ENCODE peak calls at places on chromosomes 5 and 9, in nine cellular contexts. N is breast epithelium, K is body of pancreas, B is esophagus squamous epithelium, J is cardiac muscle cell, T is K562, P is IMR-90, R is SK-N-SH, V is psoas muscle. F is an unnamed sample. For H3K4me1, the result is how much of the 10 kb centered on the place peaks cover.

GRCh38 chr9:135928074-135928730 is 20.9 kb upstream of the CAMSAP1 start:
- DNase-seq in N (no peak), K (no peak), B (no peak), J (no peak), T (no peak), P (no peak), R (no peak), V (no peak), F (no peak)

GRCh38 chr9:130973686-130974281 is 34.7 kb upstream of the FIBCD1 start:
- DNase-seq in N (no peak), K (no peak), B (no peak), J (no peak), T (peak), P (no peak), R (no peak), V (no peak), F (no peak)

GRCh38 chr9:92535940-92536850 is at the start of gene ECM2:
- DNase-seq in N (no peak), K (no peak), B (no peak), J (peak), T (no peak), P (peak), R (no peak), V (no peak), F (no peak)

GRCh38 chr9:93043122-93043521 is 15.4 kb upstream of the SUSD3 start:
- DNase-seq in N (no peak), K (no peak), B (no peak), J (no peak), T (no peak), P (no peak), R (no peak), V (no peak), F (no peak)

GRCh38 chr5:77015938-77016569 is 14.2 kb upstream of the AGGF1 start:
- DNase-seq in N (no peak), K (no peak), B (no peak), J (peak), T (no peak), P (peak), R (no peak), V (no peak), F (peak)

GRCh38 chr5:74363603-74364205 is 276.8 kb downstream of the ENC1 start:
- DNase-seq in N (no peak), K (no peak), B (no peak), J (no peak), T (no peak), P (no peak), R (no peak), V (no peak), F (no peak)

GRCh38 chr5:149133795-149134777 is 7.2 kb upstream of the ABLIM3 start:
- DNase-seq in N (no peak), K (peak), B (no peak), J (peak), T (peak), P (peak), R (no peak), V (peak), F (peak)

GRCh38 chr5:111353035-111353434 is 128.9 kb downstream of the CAMK4 start:
- DNase-seq in N (no peak), K (no peak), B (no peak), J (no peak), T (no peak), P (peak), R (no peak), V (no peak), F (no peak)

GRCh38 chr9:130137870-130138653 is 34.1 kb upstream of the NCS1 start:
- DNase-seq in N (no peak), K (peak), B (no peak), J (peak), T (peak), P (peak), R (no peak), V (peak), F (peak)

GRCh38 chr5:178236685-178237084 is 4.1 kb upstream of the PHYKPL start:
- DNase-seq in N (peak), K (peak), B (no peak), J (no peak), T (no peak), P (no peak), R (no peak), V (peak), F (no peak)

GRCh38 chr9:98037362-98037761 is 19.2 kb upstream of the NANS start:
- DNase-seq in N (no peak), K (no peak), B (no peak), J (peak), T (no peak), P (peak), R (no peak), V (peak), F (no peak)

GRCh38 chr9:129097671-129098306 is 12.8 kb downstream of the CRAT start:
- DNase-seq in N (no peak), K (no peak), B (no peak), J (no peak), T (no peak), P (no peak), R (no peak), V (no peak), F (no peak)

GRCh38 chr9:87445646-87446045 is 52.0 kb upstream of the DAPK1 start:
- DNase-seq in N (no peak), K (peak), B (no peak), J (peak), T (peak), P (peak), R (no peak), V (no peak), F (no peak)

GRCh38 chr9:19998153-19998552 is 209.3 kb upstream of the SLC24A2 start:
- DNase-seq in N (no peak), K (no peak), B (no peak), J (peak), T (no peak), P (peak), R (no peak), V (no peak), F (no peak)

GRCh38 chr5:180209137-180209581 is at the start of gene RASGEF1C:
- DNase-seq in N (no peak), K (peak), B (no peak), J (peak), T (peak), P (peak), R (peak), V (peak), F (no peak)

GRCh38 chr9:124940521-124940893 is 376 bp downstream of the GOLGA1 start:
- DNase-seq in N (peak), K (no peak), B (peak), J (peak), T (no peak), P (no peak), R (no peak), V (no peak), F (no peak)

GRCh38 chr5:154038241-154038603 is 488 bp downstream of the FAM114A2 start:
- DNase-seq in N (no peak), K (peak), B (no peak), J (no peak), T (peak), P (no peak), R (peak), V (no peak), F (no peak)

GRCh38 chr9:86983260-86984255 is 36.3 kb upstream of the GAS1 start:
- DNase-seq in N (no peak), K (peak), B (no peak), J (peak), T (no peak), P (peak), R (no peak), V (peak), F (peak)

GRCh38 chr9:133429641-133430161 is 7.5 kb downstream of the ADAMTS13 start:
- DNase-seq in N (no peak), K (peak), B (no peak), J (peak), T (peak), P (peak), R (peak), V (no peak), F (no peak)

GRCh38 chr5:108876451-108876850 is 128.8 kb downstream of the FER start:
- DNase-seq in N (no peak), K (no peak), B (no peak), J (no peak), T (no peak), P (no peak), R (no peak), V (no peak), F (no peak)

GRCh38 chr9:96089425-96089824 is 212.6 kb downstream of the HSD17B3 start:
- DNase-seq in N (no peak), K (no peak), B (no peak), J (no peak), T (no peak), P (no peak), R (no peak), V (no peak), F (no peak)

GRCh38 chr9:119556129-119556875 is 187.1 kb upstream of the BRINP1 start:
- DNase-seq in N (peak), K (peak), B (no peak), J (peak), T (peak), P (peak), R (peak), V (peak), F (peak)

GRCh38 chr5:91311697-91312501 is 71.2 kb downstream of the ARRDC3 start:
- DNase-seq in N (no peak), K (peak), B (peak), J (peak), T (no peak), P (peak), R (peak), V (peak), F (peak)

GRCh38 chr5:138444078-138444773 is 5.4 kb downstream of the REEP2 start:
- DNase-seq in N (no peak), K (no peak), B (no peak), J (no peak), T (no peak), P (no peak), R (no peak), V (no peak), F (no peak)

DNA sequence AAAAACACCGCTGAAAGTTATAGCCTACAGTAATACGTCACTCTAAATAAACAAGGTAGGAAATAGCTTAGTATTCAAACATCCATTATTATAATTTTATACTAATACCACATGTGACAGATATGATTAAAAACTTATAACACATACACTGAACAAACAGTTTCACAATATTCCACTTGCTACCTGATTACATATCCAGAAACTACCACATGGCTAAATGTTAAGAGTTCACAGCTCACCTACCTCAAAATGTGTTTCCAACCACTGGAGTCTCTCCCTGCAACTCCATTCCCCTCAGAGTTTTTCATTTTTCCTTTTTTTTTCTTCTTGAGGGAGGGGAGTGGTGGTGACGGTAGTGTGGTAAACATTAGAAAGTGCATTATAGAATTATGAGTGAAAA is 12.1 kb downstream of the RICTOR start:
- DNase-seq in N (no peak), K (no peak), B (no peak), J (no peak), T (no peak), P (no peak), R (no peak), V (no peak), F (no peak)
- H3K4me1 ChIP-seq in N (under half), K (under half), B (under half), J (under half), T (under half), P (under half), R (under half), V (half or more), F (under half)

DNA sequence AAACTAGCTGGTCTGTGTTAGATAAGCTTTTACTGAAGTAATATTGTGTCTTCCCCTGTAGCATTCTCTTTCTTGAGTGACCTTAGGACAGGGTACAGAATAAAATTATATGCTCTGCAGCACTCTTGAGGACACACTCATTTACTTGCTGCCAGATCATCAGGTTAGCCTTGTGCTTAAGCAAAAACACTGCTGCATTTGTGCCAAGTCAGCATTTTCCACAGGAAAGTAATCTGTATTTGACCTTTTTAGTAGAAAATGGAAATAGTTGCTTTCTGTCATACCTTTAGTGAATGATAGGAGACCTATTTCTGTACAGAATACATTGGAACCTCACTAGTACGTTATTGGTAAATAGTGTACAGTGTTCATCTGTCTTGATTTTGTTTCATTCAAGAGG is 54.2 kb downstream of the LMNB1 start:
- DNase-seq in N (no peak), K (no peak), B (no peak), J (no peak), T (no peak), P (no peak), R (no peak), V (no peak), F (no peak)
- TF ChIP-seq CTCF in N (no peak), K (no peak), B (no peak), J (no peak), T (no peak), P (no peak), R (no peak), V (no peak), F (no peak)

GRCh38 chr9:113219972-113220371 is 1.1 kb downstream of the FKBP15 start:
- DNase-seq in N (no peak), K (no peak), B (no peak), J (peak), T (no peak), P (peak), R (no peak), V (no peak), F (no peak)

GRCh38 chr9:113221003-113221799 is at the start of the genes FKBP15 and SLC31A1:
- DNase-seq in N (peak), K (peak), B (peak), J (peak), T (peak), P (peak), R (peak), V (peak), F (peak)

GRCh38 chr9:113221800-113222481 is 597 bp downstream of the SLC31A1 start:
- DNase-seq in N (no peak), K (no peak), B (no peak), J (no peak), T (no peak), P (no peak), R (peak), V (no peak), F (no peak)

GRCh38 chr9:113220467-113221002 is 542 bp downstream of the FKBP15 start:
- DNase-seq in N (no peak), K (no peak), B (no peak), J (peak), T (no peak), P (no peak), R (no peak), V (no peak), F (no peak)

GRCh38 chr9:113219186-113219936 is 1.7 kb downstream of the FKBP15 start:
- DNase-seq in N (no peak), K (no peak), B (no peak), J (no peak), T (no peak), P (no peak), R (no peak), V (no peak), F (no peak)
- H3K27ac ChIP-seq in N (no peak), K (no peak), B (peak), J (no peak), T (peak), P (no peak), R (no peak), V (no peak), F (no peak)

GRCh38 chr5:141493500-141494422 is 4.9 kb downstream of the PCDHGC5 start:
- DNase-seq in N (no peak), K (no peak), B (no peak), J (peak), T (no peak), P (peak), R (no peak), V (no peak), F (no peak)
- H3K4me1 ChIP-seq in N (under half), K (under half), B (under half), J (under half), T (under half), P (under half), R (under half), V (under half), F (under half)

GRCh38 chr5:119335261-119335677 is 20.6 kb upstream of the TNFAIP8 start:
- DNase-seq in N (no peak), K (no peak), B (no peak), J (no peak), T (no peak), P (no peak), R (no peak), V (no peak), F (no peak)
- TF ChIP-seq CTCF in N (no peak), K (no peak), B (no peak), J (no peak), T (no peak), P (no peak), R (no peak), V (no peak), F (no peak)

GRCh38 chr5:53161876-53162275 is 52.3 kb upstream of the MOCS2 start:
- DNase-seq in N (no peak), K (no peak), B (no peak), J (peak), T (no peak), P (peak), R (no peak), V (no peak), F (peak)
- H3K27ac ChIP-seq in N (no peak), K (no peak), B (no peak), J (no peak), T (no peak), P (no peak), R (no peak), V (no peak), F (no peak)

DNA sequence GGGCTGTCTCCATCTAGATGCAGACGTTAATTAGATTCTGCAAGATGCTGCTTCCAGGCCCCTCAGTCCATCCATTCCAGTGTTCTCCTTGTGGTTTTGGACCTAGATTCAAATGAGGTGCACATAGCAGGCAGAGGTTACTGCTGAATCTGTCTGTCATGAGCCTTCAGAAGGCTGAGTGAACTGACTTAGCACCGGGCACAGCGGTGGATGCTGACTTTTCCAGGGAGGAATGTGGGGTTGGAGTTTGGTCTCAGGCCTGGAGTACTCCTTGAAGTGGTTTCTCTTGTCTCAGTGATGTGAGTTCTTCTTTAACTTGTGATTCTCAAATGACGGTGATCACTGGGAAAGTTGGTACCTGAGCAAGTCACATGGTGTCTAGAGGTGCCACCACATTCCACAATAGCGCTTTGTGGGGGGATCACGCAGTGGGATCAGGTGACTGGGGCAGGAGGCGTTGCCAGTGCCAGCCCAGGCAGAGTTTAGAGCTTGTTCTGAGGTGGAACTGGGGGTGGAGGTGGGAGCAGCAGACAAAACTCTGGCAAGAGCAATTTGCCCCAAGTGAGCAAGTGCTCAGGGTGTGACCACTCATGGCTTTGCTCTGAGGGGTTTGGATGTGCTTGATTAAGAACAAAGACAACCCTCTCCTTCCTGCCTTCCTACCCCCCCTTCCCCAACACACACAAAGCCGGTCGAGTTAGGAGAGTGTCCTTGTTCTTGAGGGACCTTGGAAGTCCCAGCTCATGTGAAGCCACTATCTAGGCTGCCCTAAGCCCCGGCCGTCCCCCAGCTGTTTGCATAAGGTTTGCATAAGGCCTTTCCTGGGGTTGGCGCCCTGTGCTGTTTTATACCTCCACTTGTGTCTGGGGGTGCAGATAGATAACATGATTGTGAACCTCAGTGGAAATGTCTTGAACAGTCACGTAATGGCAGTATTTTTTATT is 25.1 kb downstream of the JADE2 start:
- DNase-seq in N (no peak), K (peak), B (no peak), J (no peak), T (no peak), P (peak), R (no peak), V (no peak), F (no peak)
- H3K4me1 ChIP-seq in N (under half), K (half or more), B (half or more), J (under half), T (under half), P (half or more), R (half or more), V (under half), F (under half)

GRCh38 chr5:140840978-140841962 is at the start of gene PCDHA8:
- DNase-seq in N (no peak), K (no peak), B (no peak), J (no peak), T (peak), P (no peak), R (peak), V (no peak), F (no peak)
- TF ChIP-seq CTCF in N (no peak), K (no peak), B (no peak), J (no peak), T (peak), P (peak), R (peak), V (no peak), F (peak)